ENCODE peak calls at places on chromosomes 5 and 9, in five cellular contexts. N, M, Q, H and G are unnamed samples.

GRCh38 chr9:96137666-96138429 is 164.1 kb downstream of the HSD17B3 start:
- DNase-seq in Q (no peak), M (peak), H (no peak), N (no peak), G (no peak)

GRCh38 chr5:159912033-159912800 is 4.1 kb upstream of the ADRA1B start:
- DNase-seq in M (peak), N (no peak), Q (no peak), H (peak), G (no peak)

GRCh38 chr5:177966009-177966838 is 29.8 kb downstream of the PROP1 start:
- DNase-seq in N (no peak), Q (no peak), M (no peak), H (no peak), G (no peak)

GRCh38 chr9:127905788-127906191 is 6.4 kb upstream of the ST6GALNAC6 start:
- DNase-seq in N (no peak), Q (no peak), H (no peak), M (no peak), G (peak)

GRCh38 chr9:113155911-113156559 is 5.2 kb downstream of the SLC31A2 start:
- DNase-seq in Q (no peak), N (no peak), H (no peak), M (no peak), G (no peak)

GRCh38 chr5:39208471-39208870 is 10.9 kb downstream of the FYB1 start:
- DNase-seq in N (no peak), H (no peak), Q (no peak), M (no peak), G (no peak)

GRCh38 chr5:54719384-54720306 is 202.1 kb downstream of the SNX18 start:
- DNase-seq in H (peak), M (peak), N (no peak), Q (no peak), G (no peak)

GRCh38 chr5:16456103-16456832 is 9.3 kb downstream of the ZNF622 start:
- DNase-seq in H (peak), M (peak), N (peak), Q (no peak), G (peak)

GRCh38 chr5:81808106-81808505 is 57.2 kb upstream of the SSBP2 start:
- DNase-seq in Q (no peak), N (no peak), H (no peak), M (no peak), G (no peak)

GRCh38 chr5:95178046-95178651 is 106.7 kb downstream of the MCTP1 start:
- DNase-seq in N (no peak), M (no peak), H (peak), Q (no peak), G (no peak)

GRCh38 chr9:91727972-91728371 is 222.1 kb downstream of the ROR2 start:
- DNase-seq in N (no peak), H (no peak), M (no peak), Q (no peak), G (no peak)

GRCh38 chr5:150438873-150439546 is 10.5 kb downstream of the RPS14 start:
- DNase-seq in Q (no peak), H (peak), M (no peak), N (no peak), G (no peak)

GRCh38 chr5:37717613-37718431 is 122.0 kb downstream of the GDNF start:
- DNase-seq in M (peak), Q (no peak), N (peak), H (peak), G (no peak)

GRCh38 chr9:93480728-93481324 is 27.4 kb upstream of the FAM120AOS start:
- DNase-seq in H (no peak), N (no peak), M (no peak), Q (no peak), G (no peak)

GRCh38 chr9:32867601-32868204 is 84.4 kb downstream of the TMEM215 start:
- DNase-seq in M (no peak), H (no peak), N (no peak), Q (no peak), G (no peak)

GRCh38 chr9:107487521-107488399 is 1.8 kb downstream of the KLF4 start:
- DNase-seq in M (no peak), Q (no peak), N (peak), H (peak), G (no peak)

GRCh38 chr9:137551656-137552534 is at the start of gene MRPL41:
- DNase-seq in H (peak), M (peak), Q (peak), N (peak), G (peak)

GRCh38 chr9:136754626-136755284 is 3.3 kb downstream of the LCN8 start:
- DNase-seq in N (no peak), M (no peak), H (no peak), Q (no peak), G (no peak)

GRCh38 chr5:32583582-32584232 is 1.6 kb upstream of the SUB1 start:
- DNase-seq in Q (no peak), H (no peak), M (no peak), N (no peak), G (no peak)

GRCh38 chr9:93220627-93221425 is 36.9 kb downstream of the WNK2 start:
- DNase-seq in H (no peak), Q (no peak), N (no peak), M (no peak), G (no peak)

GRCh38 chr5:150266807-150267408 is 22.7 kb downstream of the CAMK2A start:
- DNase-seq in Q (no peak), H (no peak), N (no peak), M (no peak), G (no peak)

GRCh38 chr5:165673499-165673898 is 2168.1 kb downstream of the MAT2B start:
- DNase-seq in H (no peak), Q (no peak), M (no peak), N (no peak), G (no peak)

GRCh38 chr9:93594041-93594756 is 17.8 kb downstream of the PHF2 start:
- DNase-seq in Q (no peak), N (no peak), H (no peak), M (no peak), G (no peak)